ENCODE peak calls at places on chromosomes 2 and 18, in six cellular contexts. A is right cardiac atrium, M is Peyer's patch, T is lower lobe of right lung, Z is HCT116, F is testis. H is an unnamed sample. For H3K4me1, the result is how much of the 10 kb centered on the place peaks cover.

GRCh38 chr2:96402591-96402990 is 67.0 kb downstream of the NCAPH start:
- DNase-seq in Z (no peak), A (no peak), M (no peak), T (no peak), F (no peak), H (no peak)

GRCh38 chr18:60292186-60292585 is 80.4 kb downstream of the MC4R start:
- DNase-seq in Z (no peak), F (no peak), M (no peak), A (no peak), T (no peak), H (no peak)

GRCh38 chr2:60676950-60677349 is 79.1 kb upstream of the PAPOLG start:
- DNase-seq in Z (no peak), T (no peak), F (no peak), A (no peak), M (no peak), H (no peak)

GRCh38 chr2:135186054-135186453 is 134.0 kb downstream of the RAB3GAP1 start:
- DNase-seq in Z (no peak), T (no peak), A (no peak), F (no peak), M (no peak), H (no peak)

GRCh38 chr2:220894069-220894468 is 678.0 kb downstream of the EPHA4 start:
- DNase-seq in A (no peak), M (no peak), Z (no peak), F (no peak), T (no peak), H (no peak)

GRCh38 chr18:27599202-27599829 is 414.2 kb upstream of the CHST9 start:
- DNase-seq in T (no peak), A (peak), F (peak), M (peak), Z (peak), H (peak)

GRCh38 chr2:175999283-175999819 is 2.7 kb downstream of the LNPK start:
- DNase-seq in T (no peak), F (no peak), A (no peak), Z (no peak), M (no peak), H (no peak)

GRCh38 chr2:235747001-235747867 is 253.4 kb downstream of the AGAP1 start:
- DNase-seq in A (no peak), T (no peak), Z (no peak), M (no peak), F (no peak), H (no peak)

DNA sequence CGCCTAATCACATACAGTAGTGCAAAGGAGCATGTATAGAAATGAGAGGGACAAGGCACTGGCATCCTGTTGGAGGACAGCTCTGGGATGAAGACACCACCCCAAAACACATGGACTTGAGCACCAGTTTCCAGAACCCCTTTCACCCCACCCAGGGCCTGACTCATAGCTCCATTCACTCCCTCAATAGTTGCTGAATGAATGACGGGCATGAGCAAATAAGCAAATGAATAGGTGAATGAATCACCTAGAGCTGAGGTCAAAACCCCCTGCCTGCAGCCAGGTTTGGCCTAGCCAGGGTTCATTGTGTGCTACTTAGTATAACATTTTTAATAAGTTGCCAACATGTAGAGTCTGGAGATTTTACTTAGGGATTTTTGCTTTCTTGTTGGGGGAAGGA is 66.4 kb downstream of the NRP2 start:
- DNase-seq in A (no peak), T (no peak), M (peak), Z (no peak), F (no peak), H (peak)
- H3K4me1 ChIP-seq in A (under half), T (under half), M (under half), Z (under half), F (under half), H (under half)

GRCh38 chr2:233413046-233413445 is 58.8 kb downstream of the DGKD start:
- DNase-seq in Z (no peak), F (no peak), T (no peak), M (peak), A (no peak), H (no peak)
- H3K4me3 ChIP-seq in Z (peak), F (no peak), T (no peak), M (no peak), A (no peak), H (peak)

GRCh38 chr2:233485726-233486125 is 80.9 kb downstream of the USP40 start:
- DNase-seq in M (no peak), Z (no peak), A (no peak), T (no peak), F (no peak), H (no peak)

GRCh38 chr2:233486357-233486756 is 80.2 kb downstream of the USP40 start:
- DNase-seq in T (no peak), A (no peak), M (no peak), F (no peak), Z (no peak), H (no peak)

GRCh38 chr2:233489143-233489542 is 77.4 kb downstream of the USP40 start:
- DNase-seq in F (no peak), T (no peak), M (no peak), Z (no peak), A (no peak), H (no peak)

GRCh38 chr2:233487748-233488345 is 78.7 kb downstream of the USP40 start:
- DNase-seq in A (no peak), M (no peak), F (no peak), Z (no peak), T (no peak), H (no peak)

GRCh38 chr2:233486778-233487552 is 79.6 kb downstream of the USP40 start:
- DNase-seq in M (no peak), A (no peak), T (peak), F (no peak), Z (no peak), H (no peak)
- H3K27ac ChIP-seq in M (no peak), A (no peak), T (peak), F (no peak), Z (no peak), H (no peak)

GRCh38 chr2:45894211-45894610 is 242.7 kb downstream of the PRKCE start:
- DNase-seq in A (no peak), M (no peak), Z (no peak), F (no peak), T (no peak), H (no peak)
- H3K4me1 ChIP-seq in A (under half), M (under half), Z (under half), F (under half), T (half or more), H (under half)

GRCh38 chr2:2861666-2862240 is 515.9 kb downstream of the EIPR1 start:
- DNase-seq in A (no peak), T (no peak), F (no peak), Z (no peak), M (no peak), H (no peak)
- H3K4me3 ChIP-seq in A (no peak), T (no peak), F (no peak), Z (no peak), M (no peak), H (no peak)

GRCh38 chr2:233326500-233326899 is 18.9 kb downstream of the SAG start:
- DNase-seq in T (no peak), A (no peak), Z (no peak), F (no peak), M (no peak), H (no peak)

GRCh38 chr2:233329489-233330135 is 22.0 kb downstream of the SAG start:
- DNase-seq in A (no peak), T (no peak), Z (no peak), M (no peak), F (no peak), H (peak)

GRCh38 chr2:233325814-233326213 is 18.2 kb downstream of the SAG start:
- DNase-seq in Z (no peak), T (no peak), M (no peak), F (no peak), A (no peak), H (no peak)

GRCh38 chr2:233331536-233331935 is 22.8 kb upstream of the DGKD start:
- DNase-seq in T (peak), Z (no peak), M (peak), F (peak), A (peak), H (no peak)

DNA sequence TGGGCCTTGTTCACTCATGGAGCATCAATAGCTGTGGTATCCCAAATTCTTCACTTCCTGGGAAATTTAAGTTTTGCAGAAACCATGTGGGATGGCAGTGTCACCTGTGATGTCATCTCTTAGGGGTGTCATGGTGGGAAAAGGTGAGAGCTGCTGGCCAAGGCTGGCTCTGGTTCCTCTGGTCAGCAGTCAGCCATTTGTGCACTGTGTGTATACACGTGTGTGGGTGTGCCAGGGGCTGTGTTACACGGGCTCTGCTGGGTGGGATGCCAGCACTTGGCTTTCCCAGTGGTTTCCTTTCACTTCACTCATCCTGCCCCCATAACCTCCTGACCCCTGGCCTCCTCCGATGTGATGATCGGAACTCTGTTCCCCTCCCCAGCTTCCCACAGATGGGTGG is 21.3 kb downstream of the SAG start:
- DNase-seq in T (no peak), A (no peak), F (no peak), Z (no peak), M (no peak), H (no peak)
- H3K27ac ChIP-seq in T (no peak), A (no peak), F (no peak), Z (no peak), M (no peak), H (no peak)

GRCh38 chr2:240558229-240558885 is 569 bp upstream of the ANKMY1 start:
- DNase-seq in T (no peak), M (no peak), A (peak), F (no peak), Z (no peak), H (no peak)
- H3K4me1 ChIP-seq in T (half or more), M (under half), A (under half), F (under half), Z (under half), H (under half)

GRCh38 chr18:36129300-36130038 is at the start of the genes ELP2 and SLC39A6:
- DNase-seq in F (peak), Z (peak), M (peak), T (peak), A (peak), H (peak)

GRCh38 chr18:36131692-36132483 is 2.2 kb downstream of the ELP2 start:
- DNase-seq in M (no peak), F (no peak), T (no peak), A (no peak), Z (no peak), H (no peak)

GRCh38 chr18:36132756-36133155 is 3.1 kb downstream of the ELP2 start:
- DNase-seq in Z (no peak), F (no peak), M (no peak), T (no peak), A (no peak), H (no peak)

GRCh38 chr18:36130039-36130831 is 536 bp downstream of the ELP2 start:
- DNase-seq in A (no peak), Z (no peak), M (no peak), T (no peak), F (no peak), H (no peak)

DNA sequence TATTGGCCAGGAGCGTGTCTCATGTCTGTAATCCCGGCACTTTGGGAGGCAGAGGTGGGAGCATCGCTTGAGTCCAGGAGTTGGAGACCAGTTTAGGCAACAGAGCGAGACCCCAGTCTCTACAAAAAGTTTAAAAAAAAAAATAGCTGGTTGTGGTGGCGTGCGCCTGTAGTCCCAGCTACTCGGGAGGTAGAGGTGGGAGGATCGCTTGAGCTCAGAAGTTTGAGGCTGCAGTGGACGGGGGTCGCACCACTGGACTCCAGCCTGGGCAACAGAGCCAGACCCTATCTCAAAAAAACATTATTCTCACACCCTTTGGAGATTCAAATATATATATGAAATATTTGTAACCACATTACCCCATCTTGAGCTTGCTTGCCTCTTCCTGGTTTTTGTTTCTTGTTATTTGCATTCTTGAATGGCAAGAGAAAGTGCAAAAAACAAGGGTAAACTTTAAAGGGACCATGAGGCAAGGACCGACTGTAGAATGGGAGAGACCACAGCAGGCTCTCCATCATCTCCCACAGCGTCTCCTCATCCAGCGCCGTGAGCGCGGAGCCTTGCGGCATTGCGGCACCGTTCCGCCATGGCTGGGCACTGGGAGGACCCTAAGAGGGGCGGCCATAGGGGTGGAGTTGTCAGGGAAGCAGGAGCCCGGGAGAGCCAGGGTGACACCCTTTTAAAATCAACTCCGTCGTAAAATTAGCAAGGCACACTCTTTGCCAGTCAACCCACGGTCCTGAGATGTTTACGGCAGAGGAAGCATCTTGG is 1.4 kb downstream of the ELP2 start:
- DNase-seq in Z (no peak), A (no peak), F (no peak), T (no peak), M (no peak), H (no peak)
- H3K4me3 ChIP-seq in Z (peak), A (peak), F (peak), T (peak), M (peak), H (peak)

DNA sequence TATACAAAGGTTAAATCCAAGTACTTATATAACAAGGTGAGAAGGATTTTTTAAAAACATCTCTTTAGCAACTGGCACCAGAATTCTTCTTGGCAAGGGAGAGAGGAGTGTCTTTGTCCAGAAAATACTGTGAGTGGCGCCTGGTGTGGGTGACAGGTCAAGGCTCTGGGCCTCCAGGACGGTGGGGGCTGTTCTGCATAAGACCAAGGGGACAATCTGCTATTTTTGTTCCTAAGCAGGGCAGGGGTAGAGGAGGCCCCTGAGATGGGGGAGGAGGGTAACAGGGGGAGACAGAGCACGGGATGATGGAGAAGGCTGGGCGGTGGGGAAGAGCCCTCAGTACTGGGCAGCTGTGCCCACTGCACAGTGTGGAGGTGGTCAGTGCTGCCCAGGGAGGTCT is 51.6 kb upstream of the TAF1B start:
- DNase-seq in A (no peak), Z (no peak), F (no peak), M (no peak), T (no peak), H (no peak)
- H3K27ac ChIP-seq in A (peak), Z (no peak), F (no peak), M (no peak), T (no peak), H (no peak)

GRCh38 chr2:30686000-30686399 is 121.2 kb downstream of the CAPN13 start:
- DNase-seq in F (no peak), Z (no peak), M (no peak), A (no peak), T (no peak), H (peak)

GRCh38 chr2:30688956-30689401 is 118.3 kb downstream of the CAPN13 start:
- DNase-seq in T (no peak), F (no peak), Z (no peak), M (no peak), A (peak), H (no peak)

GRCh38 chr2:30684546-30684945 is 122.7 kb downstream of the CAPN13 start:
- DNase-seq in T (no peak), Z (no peak), M (no peak), A (no peak), F (no peak), H (no peak)

GRCh38 chr2:30684996-30685395 is 122.2 kb downstream of the CAPN13 start:
- DNase-seq in A (no peak), F (no peak), M (no peak), Z (no peak), T (no peak), H (no peak)

GRCh38 chr2:30686669-30687068 is 120.6 kb downstream of the CAPN13 start:
- DNase-seq in T (no peak), F (no peak), M (no peak), A (no peak), Z (no peak), H (no peak)
- H3K4me1 ChIP-seq in T (under half), F (under half), M (under half), A (under half), Z (under half), H (under half)

H was measured in endodermal cell.